ENCODE peak calls at places on chromosomes 3 and 15, in five cellular contexts. F is AG10803, R is NCI-H1092 treated with DMSO at 0.1 percent for 48 hours, D is ureter, O is KG1. E is an unnamed sample.

GRCh38 chr3:142445816-142446254 is 2.0 kb downstream of the XRN1 start:
- DNase-seq in F (peak), R (no peak), D (no peak), O (no peak), E (peak)

GRCh38 chr3:70072754-70073153 is 73.2 kb downstream of the SAMMSON start:
- DNase-seq in F (no peak), R (no peak), D (no peak), O (no peak), E (no peak)

GRCh38 chr15:78244101-78244500 is 9.7 kb upstream of the ACSBG1 start:
- DNase-seq in F (no peak), R (no peak), D (no peak), O (no peak), E (no peak)

GRCh38 chr15:43775411-43775965 is 1.3 kb downstream of the ELL3 start:
- DNase-seq in F (peak), R (peak), D (no peak), O (no peak), E (peak)

GRCh38 chr3:138974467-138974866 is 27.4 kb downstream of the FOXL2NB start:
- DNase-seq in F (peak), R (no peak), D (no peak), O (no peak), E (peak)

GRCh38 chr3:4493008-4493930 is at the start of gene ITPR1:
- DNase-seq in F (peak), R (peak), D (peak), O (peak), E (peak)

GRCh38 chr15:20352241-20353200 is 189.1 kb downstream of the GOLGA6L6 start:
- DNase-seq in F (no peak), R (no peak), D (no peak), O (no peak), E (no peak)

GRCh38 chr15:83410532-83410931 is 36.6 kb upstream of the SH3GL3 start:
- DNase-seq in F (no peak), R (no peak), D (no peak), O (no peak), E (no peak)

GRCh38 chr15:99981223-99981647 is 248.0 kb upstream of the LYSMD4 start:
- DNase-seq in F (no peak), R (no peak), D (no peak), O (no peak), E (no peak)

GRCh38 chr3:185056908-185057307 is 96.0 kb downstream of the C3orf70 start:
- DNase-seq in F (no peak), R (no peak), D (no peak), O (no peak), E (no peak)

GRCh38 chr15:60162911-60163310 is 158.8 kb downstream of the FOXB1 start:
- DNase-seq in F (no peak), R (no peak), D (no peak), O (no peak), E (no peak)

GRCh38 chr3:40660554-40660953 is 135.8 kb downstream of the ZNF621 start:
- DNase-seq in F (no peak), R (no peak), D (no peak), O (no peak), E (no peak)

GRCh38 chr15:25378501-25378901 is 60.3 kb downstream of the UBE3A start:
- DNase-seq in F (no peak), R (no peak), D (no peak), O (no peak), E (peak)

GRCh38 chr3:169954142-169954756 is 12.4 kb upstream of the SEC62 start:
- DNase-seq in F (no peak), R (no peak), D (no peak), O (no peak), E (peak)

E was measured in EH.